ENCODE peak calls at places on chromosomes 2 and 18, in six cellular contexts. H is fibroblast of lung, Q is lower lobe of right lung, L is hepatocyte, W is lung, X is mammary epithelial cell. I is an unnamed sample. For H3K4me1, the result is how much of the 10 kb centered on the place peaks cover.

GRCh38 chr2:219309278-219309677 is at the start of gene PTPRN:
- DNase-seq in H (peak), Q (no peak), L (peak), W (no peak), X (no peak), I (no peak)

GRCh38 chr2:172844021-172844420 is 108.4 kb downstream of the RAPGEF4 start:
- DNase-seq in H (no peak), Q (no peak), L (no peak), W (no peak), X (no peak), I (no peak)

GRCh38 chr18:25727281-25727680 is 363.1 kb downstream of the SS18 start:
- DNase-seq in H (no peak), Q (no peak), L (no peak), W (no peak), X (no peak), I (no peak)

GRCh38 chr2:195451160-195451559 is 205.9 kb upstream of the SLC39A10 start:
- DNase-seq in H (peak), Q (no peak), L (no peak), W (no peak), X (no peak), I (no peak)

GRCh38 chr2:223460774-223461211 is 141.4 kb downstream of the SCG2 start:
- DNase-seq in H (peak), Q (no peak), L (no peak), W (no peak), X (peak), I (no peak)

GRCh38 chr18:11149441-11150270 is at the start of gene PIEZO2:
- DNase-seq in H (peak), Q (peak), L (peak), W (peak), X (no peak), I (peak)

GRCh38 chr18:79403723-79404566 is 8.2 kb downstream of the NFATC1 start:
- DNase-seq in H (no peak), Q (peak), L (no peak), W (no peak), X (peak), I (peak)

GRCh38 chr2:242017086-242017485 is 147.6 kb downstream of the RTP5 start:
- DNase-seq in H (no peak), Q (no peak), L (no peak), W (no peak), X (no peak), I (peak)

GRCh38 chr2:236177967-236178909 is 10.1 kb upstream of the GBX2 start:
- DNase-seq in H (peak), Q (no peak), L (peak), W (peak), X (no peak), I (peak)

GRCh38 chr18:59249186-59249774 is 24.0 kb downstream of the RAX start:
- DNase-seq in H (peak), Q (no peak), L (peak), W (no peak), X (peak), I (no peak)

GRCh38 chr18:39838831-39839230 is 2116.2 kb upstream of the PIK3C3 start:
- DNase-seq in H (no peak), Q (no peak), L (no peak), W (no peak), X (no peak), I (no peak)

GRCh38 chr18:9466911-9467310 is 8.4 kb upstream of the RALBP1 start:
- DNase-seq in H (peak), Q (no peak), L (no peak), W (no peak), X (no peak), I (no peak)

GRCh38 chr18:58336605-58337004 is 292.3 kb downstream of the ALPK2 start:
- DNase-seq in H (no peak), Q (no peak), L (no peak), W (no peak), X (no peak), I (no peak)

GRCh38 chr2:5970347-5970746 is 278.2 kb downstream of the SOX11 start:
- DNase-seq in H (no peak), Q (no peak), L (no peak), W (no peak), X (no peak), I (no peak)

GRCh38 chr18:48622911-48623431 is 84.1 kb downstream of the CTIF start:
- DNase-seq in H (no peak), Q (no peak), L (no peak), W (no peak), X (peak), I (peak)

GRCh38 chr18:78080761-78081160 is 831.1 kb downstream of the GALR1 start:
- DNase-seq in H (no peak), Q (no peak), L (no peak), W (no peak), X (no peak), I (no peak)

GRCh38 chr18:22552254-22552653 is 134.5 kb upstream of the CTAGE1 start:
- DNase-seq in H (no peak), Q (no peak), L (no peak), W (no peak), X (peak), I (no peak)

GRCh38 chr18:21262979-21263378 is 20.9 kb downstream of the GREB1L start:
- DNase-seq in H (no peak), Q (no peak), L (no peak), W (no peak), X (peak), I (no peak)

GRCh38 chr2:113755690-113756063 is 765 bp downstream of the SLC35F5 start:
- DNase-seq in H (peak), Q (no peak), L (peak), W (no peak), X (peak), I (no peak)

GRCh38 chr18:22136395-22136794 is 33.0 kb upstream of the GATA6 start:
- DNase-seq in H (peak), Q (no peak), L (no peak), W (no peak), X (peak), I (no peak)

GRCh38 chr2:101011152-101011551 is 9.1 kb downstream of the RPL31 start:
- DNase-seq in H (no peak), Q (no peak), L (no peak), W (no peak), X (no peak), I (no peak)

GRCh38 chr2:70161069-70161534 is 29.7 kb downstream of the C2orf42 start:
- DNase-seq in H (no peak), Q (no peak), L (no peak), W (no peak), X (peak), I (peak)

GRCh38 chr2:23508066-23508390 is 123.0 kb downstream of the KLHL29 start:
- DNase-seq in H (no peak), Q (peak), L (no peak), W (no peak), X (no peak), I (peak)

DNA sequence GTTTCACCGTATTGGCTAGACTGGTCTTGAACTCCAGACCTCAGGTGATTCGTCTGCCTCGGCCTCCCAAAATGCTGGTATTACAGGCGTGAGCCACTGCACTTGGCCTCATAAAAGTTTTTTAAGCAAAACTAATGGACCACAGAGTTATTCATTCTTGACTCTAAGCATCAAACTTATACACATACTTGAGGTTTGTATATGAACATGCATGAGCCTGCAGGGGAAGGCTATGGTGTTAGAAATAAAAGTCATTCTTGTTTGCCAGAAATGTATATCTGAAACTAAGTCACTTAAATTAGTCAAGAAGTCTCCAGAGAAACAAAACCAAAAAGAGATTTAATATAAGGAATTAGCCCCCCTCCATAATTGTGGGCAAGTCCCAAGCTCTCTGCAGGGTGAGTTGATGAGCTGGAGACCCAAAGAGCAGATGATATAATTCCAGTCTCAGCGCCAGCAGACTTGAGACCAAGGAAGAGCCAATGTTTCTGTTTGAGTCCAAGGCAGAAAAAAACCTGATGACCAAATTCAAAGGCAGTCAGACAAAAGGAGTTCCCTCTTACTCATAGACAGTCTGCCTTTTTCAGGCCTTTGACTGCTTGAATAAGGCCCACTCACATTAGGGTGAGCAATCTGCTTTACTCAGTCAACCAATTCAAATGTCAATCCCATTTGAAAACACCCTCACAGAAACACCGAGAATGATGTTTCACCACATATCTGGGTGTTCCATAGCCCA is 69.0 kb upstream of the DSG1 start:
- DNase-seq in H (no peak), Q (no peak), L (no peak), W (no peak), X (peak), I (no peak)
- H3K4me3 ChIP-seq in H (no peak), Q (no peak), L (no peak), W (no peak), X (no peak), I (no peak)

GRCh38 chr2:240251848-240252190 is 111.4 kb upstream of the OTOS start:
- DNase-seq in H (no peak), Q (no peak), L (no peak), W (no peak), X (no peak), I (no peak)
- H3K4me1 ChIP-seq in H (under half), Q (under half), L (half or more), W (under half), X (under half), I (under half)

GRCh38 chr2:111116843-111117665 is 3.7 kb upstream of the BCL2L11 start:
- DNase-seq in H (peak), Q (peak), L (peak), W (peak), X (peak), I (peak)

GRCh38 chr2:111119004-111119846 is 1.5 kb upstream of the BCL2L11 start:
- DNase-seq in H (peak), Q (peak), L (peak), W (no peak), X (no peak), I (peak)

GRCh38 chr2:111117666-111118454 is 2.9 kb upstream of the BCL2L11 start:
- DNase-seq in H (peak), Q (peak), L (peak), W (no peak), X (peak), I (peak)

GRCh38 chr2:111119847-111120252 is 864 bp upstream of the BCL2L11 start:
- DNase-seq in H (peak), Q (peak), L (peak), W (no peak), X (no peak), I (no peak)

GRCh38 chr2:111118455-111119003 is 2.2 kb upstream of the BCL2L11 start:
- DNase-seq in H (no peak), Q (peak), L (peak), W (no peak), X (no peak), I (peak)
- H3K27ac ChIP-seq in H (no peak), Q (no peak), L (peak), W (no peak), X (no peak), I (no peak)

DNA sequence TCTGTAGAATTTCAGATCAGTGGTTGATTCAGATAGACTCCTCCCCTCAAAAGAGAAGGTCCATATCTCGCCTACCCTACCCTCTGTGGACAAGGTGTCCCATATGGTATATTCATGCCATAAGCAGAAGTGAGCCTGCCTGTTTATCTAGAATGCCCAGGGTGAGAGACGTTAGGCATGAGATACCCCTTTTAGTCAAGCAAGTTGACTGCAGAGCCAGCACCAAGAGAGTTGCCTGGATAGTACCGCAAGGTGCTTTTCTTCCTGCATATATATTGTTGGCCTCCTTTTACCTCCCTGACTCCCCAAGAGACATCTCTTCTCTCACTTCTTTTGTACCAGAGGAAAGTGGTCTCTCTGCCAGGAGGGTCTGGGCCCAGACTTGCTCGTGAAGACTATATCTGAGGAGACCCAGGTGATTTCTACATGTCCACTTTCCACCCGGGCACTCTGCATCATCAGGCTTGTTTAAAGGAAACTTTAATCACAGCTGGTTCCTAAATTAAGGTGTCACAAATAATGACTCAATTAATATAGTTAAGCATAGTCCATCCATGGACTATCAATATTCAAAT is 4.0 kb downstream of the ITGA4 start:
- DNase-seq in H (no peak), Q (no peak), L (no peak), W (no peak), X (no peak), I (no peak)
- H3K4me3 ChIP-seq in H (no peak), Q (peak), L (no peak), W (no peak), X (no peak), I (no peak)

GRCh38 chr2:189662674-189663226 is 1.5 kb downstream of the ASNSD1 start:
- DNase-seq in H (no peak), Q (no peak), L (no peak), W (no peak), X (no peak), I (no peak)
- H3K4me1 ChIP-seq in H (under half), Q (under half), L (under half), W (under half), X (under half), I (under half)

GRCh38 chr2:216774620-216775019 is 79.3 kb upstream of the IGFBP5 start:
- DNase-seq in H (peak), Q (no peak), L (peak), W (no peak), X (peak), I (peak)
- H3K27ac ChIP-seq in H (peak), Q (peak), L (peak), W (no peak), X (no peak), I (peak)

GRCh38 chr18:54280206-54280550 is 10.9 kb downstream of the POLI start:
- DNase-seq in H (no peak), Q (no peak), L (no peak), W (no peak), X (no peak), I (no peak)

GRCh38 chr18:54278615-54279014 is 9.3 kb downstream of the POLI start:
- DNase-seq in H (no peak), Q (no peak), L (no peak), W (no peak), X (no peak), I (no peak)

GRCh38 chr18:54284535-54284934 is 15.2 kb downstream of the POLI start:
- DNase-seq in H (no peak), Q (no peak), L (no peak), W (no peak), X (no peak), I (no peak)

GRCh38 chr18:54277899-54278298 is 8.6 kb downstream of the POLI start:
- DNase-seq in H (no peak), Q (no peak), L (no peak), W (no peak), X (no peak), I (no peak)

DNA sequence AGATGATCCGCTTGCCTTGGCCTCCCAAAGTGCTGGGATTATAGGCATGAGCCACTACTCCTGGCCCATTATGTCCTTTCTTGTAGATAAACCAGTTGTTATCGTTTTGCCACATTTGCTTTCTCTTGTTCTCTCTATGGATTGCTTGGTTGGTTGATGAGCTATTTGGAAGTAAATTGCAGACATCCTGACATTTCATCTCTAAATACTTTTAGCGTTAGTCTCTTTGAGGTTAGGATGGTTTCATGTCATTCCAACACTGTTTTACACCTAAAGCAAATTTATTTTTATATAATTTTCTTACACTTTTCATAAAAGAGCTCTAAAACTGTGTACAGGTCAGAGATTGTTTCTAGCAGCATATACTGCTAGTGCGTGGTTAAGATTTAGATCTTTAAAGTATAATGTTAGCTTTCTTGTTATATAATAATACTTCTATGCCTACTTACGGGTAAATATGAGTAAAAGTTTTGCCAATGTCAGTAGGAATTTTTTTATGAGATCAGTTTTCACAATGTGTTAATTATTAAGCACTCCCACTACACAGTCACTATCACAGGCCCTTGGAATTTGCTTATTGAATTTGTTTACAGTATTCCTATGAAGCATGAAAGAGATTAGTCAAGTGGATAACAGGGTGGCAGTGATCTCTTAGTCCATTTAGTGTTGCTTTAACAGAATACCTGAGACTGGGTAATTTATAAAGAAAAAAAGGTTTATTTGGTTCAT is 10.3 kb downstream of the POLI start:
- DNase-seq in H (no peak), Q (no peak), L (no peak), W (no peak), X (no peak), I (no peak)
- H3K4me3 ChIP-seq in H (no peak), Q (no peak), L (no peak), W (no peak), X (no peak), I (no peak)